ENCODE peak calls at places on chromosome 16, in four cellular contexts. W, C, M and U are unnamed samples.

GRCh38 chr16:30185141-30185682 is 1.8 kb downstream of the CORO1A start:
- DNase-seq in W (no peak), C (no peak), M (no peak), U (no peak)

GRCh38 chr16:5634781-5635180 is 537.2 kb upstream of the EEF2KMT start:
- DNase-seq in W (no peak), C (no peak), M (no peak), U (no peak)

GRCh38 chr16:24348511-24349290 is 92.6 kb downstream of the CACNG3 start:
- DNase-seq in W (no peak), C (peak), M (no peak), U (no peak)

GRCh38 chr16:26263406-26263805 is 571.6 kb downstream of the HS3ST4 start:
- DNase-seq in W (no peak), C (no peak), M (no peak), U (no peak)

GRCh38 chr16:49816782-49817370 is 39.0 kb downstream of the ZNF423 start:
- DNase-seq in W (no peak), C (no peak), M (no peak), U (no peak)

GRCh38 chr16:75250089-75250808 is 1.2 kb downstream of the BCAR1 start:
- DNase-seq in W (no peak), C (no peak), M (peak), U (no peak)

GRCh38 chr16:19105891-19106624 is 7.7 kb upstream of the ITPRIPL2 start:
- DNase-seq in W (no peak), C (no peak), M (no peak), U (no peak)

GRCh38 chr16:57316390-57317017 is 32.0 kb upstream of the PLLP start:
- DNase-seq in W (no peak), C (no peak), M (no peak), U (peak)

GRCh38 chr16:16122264-16122663 is 101.0 kb downstream of the ABCC6 start:
- DNase-seq in W (no peak), C (no peak), M (no peak), U (no peak)

GRCh38 chr16:10923650-10924214 is 18.5 kb downstream of the DEXI start:
- DNase-seq in W (no peak), C (no peak), M (peak), U (no peak)

GRCh38 chr16:56357291-56357764 is 68.0 kb downstream of the AMFR start:
- DNase-seq in W (no peak), C (no peak), M (peak), U (peak)

GRCh38 chr16:26987631-26988030 is 79.1 kb upstream of the C16orf82 start:
- DNase-seq in W (no peak), C (no peak), M (no peak), U (peak)

GRCh38 chr16:86099326-86099725 is 200.4 kb downstream of the IRF8 start:
- DNase-seq in W (no peak), C (no peak), M (no peak), U (no peak)

GRCh38 chr16:75258807-75259141 is 7.3 kb upstream of the BCAR1 start:
- DNase-seq in W (no peak), C (no peak), M (no peak), U (no peak)

GRCh38 chr16:53892155-53892554 is 188.2 kb downstream of the FTO start:
- DNase-seq in W (peak), C (peak), M (no peak), U (peak)

GRCh38 chr16:19389246-19389645 is 28.4 kb upstream of the TMC5 start:
- DNase-seq in W (peak), C (peak), M (no peak), U (peak)

GRCh38 chr16:57092786-57093301 is 461 bp downstream of the CPNE2 start:
- DNase-seq in W (peak), C (peak), M (no peak), U (no peak)

GRCh38 chr16:86664518-86665318 is 86.4 kb downstream of the FOXL1 start:
- DNase-seq in W (peak), C (no peak), M (peak), U (peak)

GRCh38 chr16:48971571-48972071 is 310.0 kb downstream of the CBLN1 start:
- DNase-seq in W (no peak), C (no peak), M (no peak), U (no peak)

GRCh38 chr16:23394141-23394540 is 58.8 kb downstream of the COG7 start:
- DNase-seq in W (no peak), C (no peak), M (no peak), U (no peak)

GRCh38 chr16:88737298-88738166 is 31.2 kb downstream of the CTU2 start:
- DNase-seq in W (peak), C (peak), M (peak), U (peak)

GRCh38 chr16:50611995-50612848 is 64.0 kb downstream of the NKD1 start:
- DNase-seq in W (no peak), C (no peak), M (no peak), U (no peak)

GRCh38 chr16:47132310-47132709 is 11.4 kb downstream of the NETO2 start:
- DNase-seq in W (no peak), C (peak), M (no peak), U (peak)
- TF ChIP-seq CTCF in W (no peak), C (no peak), M (no peak), U (peak)

DNA sequence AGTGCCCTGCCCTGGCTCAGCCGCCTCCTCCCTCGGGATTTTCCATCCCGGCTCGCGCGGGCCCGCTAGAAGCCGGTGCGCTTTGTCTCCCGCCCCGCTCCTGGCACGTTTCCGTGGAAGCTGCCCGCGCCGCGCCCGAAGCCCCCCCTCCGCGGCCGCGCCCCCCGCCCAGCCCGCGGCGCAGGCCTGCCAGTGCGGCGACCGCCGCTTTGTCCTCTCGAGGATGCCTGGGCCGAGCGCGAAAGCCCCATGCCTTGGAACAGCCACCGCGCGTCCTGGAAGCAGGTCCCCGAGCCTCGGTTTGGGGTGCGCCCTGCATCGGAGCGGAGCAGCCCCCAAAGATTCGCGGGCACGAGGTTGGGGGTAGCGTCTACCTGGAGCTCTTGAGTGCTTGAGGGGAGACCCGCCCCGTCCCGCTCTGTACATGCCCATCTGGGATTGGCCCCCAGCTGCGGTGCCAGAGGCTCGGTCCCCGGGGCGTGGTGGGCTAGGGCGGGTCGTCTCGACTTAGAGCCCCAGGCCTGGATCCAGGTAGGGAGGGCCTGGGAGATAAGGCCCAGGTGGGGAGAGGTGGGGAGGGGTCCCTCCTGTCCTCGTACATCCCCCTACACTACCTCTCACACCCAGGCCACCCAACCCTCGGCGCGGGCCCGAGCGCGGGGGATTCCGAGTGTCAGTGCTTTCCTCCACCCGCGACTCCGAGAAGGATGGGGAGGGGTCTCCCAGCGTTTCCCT is 1.2 kb downstream of the SMPD3 start:
- DNase-seq in W (no peak), C (no peak), M (no peak), U (no peak)
- H3K4me3 ChIP-seq in W (no peak), C (no peak), M (peak), U (no peak)

DNA sequence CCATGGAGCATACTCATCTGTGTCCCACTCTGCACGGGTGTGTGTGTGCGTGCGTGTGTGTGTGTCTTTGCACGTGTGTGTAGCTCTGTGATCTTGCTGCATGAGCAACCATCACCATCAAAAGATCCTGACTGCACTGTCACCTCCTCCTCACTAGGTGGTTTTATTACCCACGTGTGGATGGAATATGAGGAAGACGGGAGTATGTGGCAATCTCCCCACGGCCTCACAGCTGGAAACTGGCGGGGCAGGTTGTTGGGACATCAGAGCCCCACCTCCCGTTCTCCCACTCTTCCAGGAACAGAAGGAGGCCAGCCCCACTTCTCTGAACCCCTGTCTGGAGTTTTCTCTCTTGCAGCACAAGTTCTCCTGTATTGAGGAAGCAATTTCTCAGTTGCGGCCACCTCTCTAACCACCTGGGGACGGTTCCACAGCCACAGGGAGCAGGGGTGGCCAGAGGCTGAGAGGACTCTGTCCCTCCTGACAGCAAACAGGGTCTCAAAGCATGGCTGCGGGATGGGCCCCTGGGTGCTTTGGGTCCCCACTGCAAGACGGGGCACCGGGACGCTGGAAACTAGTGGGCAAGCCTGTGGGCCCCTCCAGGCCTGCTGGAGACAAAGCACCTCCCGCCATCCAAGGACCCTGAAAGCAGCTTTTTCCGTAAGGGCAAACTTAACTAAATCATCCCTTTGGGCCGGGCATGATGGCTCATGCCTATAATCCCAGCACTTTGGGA is 27.9 kb upstream of the ATP2C2 start:
- DNase-seq in W (peak), C (no peak), M (no peak), U (peak)
- TF ChIP-seq CTCF in W (no peak), C (no peak), M (no peak), U (no peak)

GRCh38 chr16:12420661-12421209 is 383.0 kb downstream of the CPPED1 start:
- DNase-seq in W (no peak), C (peak), M (no peak), U (no peak)
- H3K4me3 ChIP-seq in W (no peak), C (no peak), M (no peak), U (no peak)